ENCODE peak calls at places on chromosomes 12 and 14, in five cellular contexts. One of them, this sample, is unnamed.

GRCh38 chr12:110883251-110883650 is 36.5 kb downstream of the CCDC63 start:
- DNase-seq in GM13977: no peak
- DNase-seq in fibroblast of mammary gland: no peak
- DNase-seq in lower lobe of right lung: no peak
- DNase-seq in tibial artery: no peak
- DNase-seq in this sample: no peak

GRCh38 chr12:113252494-113252893 is 31.2 kb downstream of the TPCN1 start:
- DNase-seq in GM13977: no peak
- DNase-seq in fibroblast of mammary gland: no peak
- DNase-seq in lower lobe of right lung: no peak
- DNase-seq in tibial artery: no peak
- DNase-seq in this sample: no peak

GRCh38 chr14:85634205-85634604 is 104.3 kb downstream of the FLRT2 start:
- DNase-seq in GM13977: no peak
- DNase-seq in fibroblast of mammary gland: peak
- DNase-seq in lower lobe of right lung: no peak
- DNase-seq in tibial artery: no peak
- DNase-seq in this sample: no peak

GRCh38 chr12:124179936-124180605 is 114.8 kb upstream of the RFLNA start:
- DNase-seq in GM13977: no peak
- DNase-seq in fibroblast of mammary gland: no peak
- DNase-seq in lower lobe of right lung: no peak
- DNase-seq in tibial artery: no peak
- DNase-seq in this sample: no peak

GRCh38 chr12:47892819-47893218 is 12.0 kb downstream of the VDR start:
- DNase-seq in GM13977: no peak
- DNase-seq in fibroblast of mammary gland: peak
- DNase-seq in lower lobe of right lung: no peak
- DNase-seq in tibial artery: no peak
- DNase-seq in this sample: no peak

GRCh38 chr12:110431957-110432587 is 18.1 kb downstream of the ARPC3 start:
- DNase-seq in GM13977: no peak
- DNase-seq in fibroblast of mammary gland: no peak
- DNase-seq in lower lobe of right lung: no peak
- DNase-seq in tibial artery: no peak
- DNase-seq in this sample: no peak

GRCh38 chr12:39003541-39004160 is 98.3 kb upstream of the CPNE8 start:
- DNase-seq in GM13977: no peak
- DNase-seq in fibroblast of mammary gland: no peak
- DNase-seq in lower lobe of right lung: no peak
- DNase-seq in tibial artery: no peak
- DNase-seq in this sample: no peak

GRCh38 chr14:100730530-100730929 is 3.8 kb downstream of the DLK1 start:
- DNase-seq in GM13977: no peak
- DNase-seq in fibroblast of mammary gland: no peak
- DNase-seq in lower lobe of right lung: no peak
- DNase-seq in tibial artery: no peak
- DNase-seq in this sample: no peak

GRCh38 chr14:71474291-71474690 is 457.9 kb upstream of the RGS6 start:
- DNase-seq in GM13977: no peak
- DNase-seq in fibroblast of mammary gland: no peak
- DNase-seq in lower lobe of right lung: no peak
- DNase-seq in tibial artery: no peak
- DNase-seq in this sample: no peak

GRCh38 chr14:73722581-73722980 is 8.4 kb upstream of the PNMA1 start:
- DNase-seq in GM13977: no peak
- DNase-seq in fibroblast of mammary gland: no peak
- DNase-seq in lower lobe of right lung: no peak
- DNase-seq in tibial artery: peak
- DNase-seq in this sample: no peak

GRCh38 chr14:31937730-31938346 is 139.3 kb upstream of the ARHGAP5 start:
- DNase-seq in GM13977: peak
- DNase-seq in fibroblast of mammary gland: peak
- DNase-seq in lower lobe of right lung: no peak
- DNase-seq in tibial artery: no peak
- DNase-seq in this sample: peak

GRCh38 chr12:57727758-57728395 is 10.7 kb downstream of the AGAP2 start:
- DNase-seq in GM13977: peak
- DNase-seq in fibroblast of mammary gland: no peak
- DNase-seq in lower lobe of right lung: no peak
- DNase-seq in tibial artery: no peak
- DNase-seq in this sample: peak

GRCh38 chr12:50690923-50691322 is 73.0 kb upstream of the ATF1 start:
- DNase-seq in GM13977: no peak
- DNase-seq in fibroblast of mammary gland: peak
- DNase-seq in lower lobe of right lung: no peak
- DNase-seq in tibial artery: no peak
- DNase-seq in this sample: no peak

GRCh38 chr14:79668941-79669340 is 542.4 kb downstream of the DIO2 start:
- DNase-seq in GM13977: no peak
- DNase-seq in fibroblast of mammary gland: no peak
- DNase-seq in lower lobe of right lung: no peak
- DNase-seq in tibial artery: no peak
- DNase-seq in this sample: no peak

GRCh38 chr14:105439710-105440553 is 20.3 kb downstream of the MTA1 start:
- DNase-seq in GM13977: no peak
- DNase-seq in fibroblast of mammary gland: no peak
- DNase-seq in lower lobe of right lung: peak
- DNase-seq in tibial artery: no peak
- DNase-seq in this sample: no peak
- TF ChIP-seq CTCF in GM13977: no peak
- TF ChIP-seq CTCF in fibroblast of mammary gland: no peak
- TF ChIP-seq CTCF in lower lobe of right lung: no peak
- TF ChIP-seq CTCF in tibial artery: no peak
- TF ChIP-seq CTCF in this sample: no peak

GRCh38 chr14:91925727-91926121 is 21.8 kb downstream of the FBLN5 start:
- DNase-seq in GM13977: no peak
- DNase-seq in fibroblast of mammary gland: no peak
- DNase-seq in lower lobe of right lung: no peak
- DNase-seq in tibial artery: no peak
- DNase-seq in this sample: no peak

GRCh38 chr14:91926131-91926890 is 21.2 kb downstream of the FBLN5 start:
- DNase-seq in GM13977: no peak
- DNase-seq in fibroblast of mammary gland: no peak
- DNase-seq in lower lobe of right lung: no peak
- DNase-seq in tibial artery: no peak
- DNase-seq in this sample: no peak

GRCh38 chr14:91927800-91928199 is 19.7 kb downstream of the FBLN5 start:
- DNase-seq in GM13977: no peak
- DNase-seq in fibroblast of mammary gland: no peak
- DNase-seq in lower lobe of right lung: no peak
- DNase-seq in tibial artery: peak
- DNase-seq in this sample: no peak

GRCh38 chr14:91927216-91927615 is 20.3 kb downstream of the FBLN5 start:
- DNase-seq in GM13977: no peak
- DNase-seq in fibroblast of mammary gland: no peak
- DNase-seq in lower lobe of right lung: no peak
- DNase-seq in tibial artery: no peak
- DNase-seq in this sample: no peak

GRCh38 chr14:91924871-91925726 is 22.4 kb downstream of the FBLN5 start:
- DNase-seq in GM13977: no peak
- DNase-seq in fibroblast of mammary gland: peak
- DNase-seq in lower lobe of right lung: no peak
- DNase-seq in tibial artery: peak
- DNase-seq in this sample: no peak
- TF ChIP-seq CTCF in GM13977: no peak
- TF ChIP-seq CTCF in fibroblast of mammary gland: no peak
- TF ChIP-seq CTCF in lower lobe of right lung: no peak
- TF ChIP-seq CTCF in tibial artery: no peak
- TF ChIP-seq CTCF in this sample: no peak

GRCh38 chr12:78392918-78393317 is 471.7 kb upstream of the SYT1 start:
- DNase-seq in GM13977: no peak
- DNase-seq in fibroblast of mammary gland: peak
- DNase-seq in lower lobe of right lung: no peak
- DNase-seq in tibial artery: no peak
- DNase-seq in this sample: no peak
- TF ChIP-seq CTCF in GM13977: peak
- TF ChIP-seq CTCF in fibroblast of mammary gland: peak
- TF ChIP-seq CTCF in lower lobe of right lung: peak
- TF ChIP-seq CTCF in tibial artery: no peak
- TF ChIP-seq CTCF in this sample: no peak

GRCh38 chr14:50667491-50668007 is 557 bp downstream of the SAV1 start:
- DNase-seq in GM13977: no peak
- DNase-seq in fibroblast of mammary gland: no peak
- DNase-seq in lower lobe of right lung: no peak
- DNase-seq in tibial artery: peak
- DNase-seq in this sample: peak
- TF ChIP-seq CTCF in GM13977: peak
- TF ChIP-seq CTCF in fibroblast of mammary gland: no peak
- TF ChIP-seq CTCF in lower lobe of right lung: no peak
- TF ChIP-seq CTCF in tibial artery: no peak
- TF ChIP-seq CTCF in this sample: no peak

GRCh38 chr14:23887536-23887935 is 66.0 kb upstream of the DHRS4 start:
- DNase-seq in GM13977: no peak
- DNase-seq in fibroblast of mammary gland: no peak
- DNase-seq in lower lobe of right lung: no peak
- DNase-seq in tibial artery: no peak
- DNase-seq in this sample: no peak
- TF ChIP-seq CTCF in GM13977: no peak
- TF ChIP-seq CTCF in fibroblast of mammary gland: no peak
- TF ChIP-seq CTCF in lower lobe of right lung: no peak
- TF ChIP-seq CTCF in tibial artery: no peak
- TF ChIP-seq CTCF in this sample: no peak

GRCh38 chr12:101698782-101699347 is 1.4 kb downstream of the CHPT1 start:
- DNase-seq in GM13977: peak
- DNase-seq in fibroblast of mammary gland: peak
- DNase-seq in lower lobe of right lung: no peak
- DNase-seq in tibial artery: no peak
- DNase-seq in this sample: peak
- TF ChIP-seq CTCF in GM13977: peak
- TF ChIP-seq CTCF in fibroblast of mammary gland: peak
- TF ChIP-seq CTCF in lower lobe of right lung: no peak
- TF ChIP-seq CTCF in tibial artery: no peak
- TF ChIP-seq CTCF in this sample: peak

GRCh38 chr12:7907009-7907408 is 29.0 kb downstream of the SLC2A3 start:
- DNase-seq in GM13977: no peak
- DNase-seq in fibroblast of mammary gland: peak
- DNase-seq in lower lobe of right lung: no peak
- DNase-seq in tibial artery: no peak
- DNase-seq in this sample: peak
- TF ChIP-seq CTCF in GM13977: no peak
- TF ChIP-seq CTCF in fibroblast of mammary gland: peak
- TF ChIP-seq CTCF in lower lobe of right lung: peak
- TF ChIP-seq CTCF in tibial artery: no peak
- TF ChIP-seq CTCF in this sample: peak

GRCh38 chr14:96585672-96586013 is 83.5 kb downstream of the PAPOLA start:
- DNase-seq in GM13977: peak
- DNase-seq in fibroblast of mammary gland: no peak
- DNase-seq in lower lobe of right lung: no peak
- DNase-seq in tibial artery: no peak
- DNase-seq in this sample: peak

GRCh38 chr14:96584907-96585671 is 82.9 kb downstream of the PAPOLA start:
- DNase-seq in GM13977: no peak
- DNase-seq in fibroblast of mammary gland: no peak
- DNase-seq in lower lobe of right lung: no peak
- DNase-seq in tibial artery: no peak
- DNase-seq in this sample: peak

GRCh38 chr14:96582995-96583394 is 80.8 kb downstream of the PAPOLA start:
- DNase-seq in GM13977: peak
- DNase-seq in fibroblast of mammary gland: no peak
- DNase-seq in lower lobe of right lung: no peak
- DNase-seq in tibial artery: no peak
- DNase-seq in this sample: peak

GRCh38 chr14:96583605-96584041 is 81.4 kb downstream of the PAPOLA start:
- DNase-seq in GM13977: no peak
- DNase-seq in fibroblast of mammary gland: no peak
- DNase-seq in lower lobe of right lung: no peak
- DNase-seq in tibial artery: no peak
- DNase-seq in this sample: no peak

GRCh38 chr14:96584199-96584906 is 82.2 kb downstream of the PAPOLA start:
- DNase-seq in GM13977: peak
- DNase-seq in fibroblast of mammary gland: peak
- DNase-seq in lower lobe of right lung: no peak
- DNase-seq in tibial artery: no peak
- DNase-seq in this sample: peak
- TF ChIP-seq CTCF in GM13977: peak
- TF ChIP-seq CTCF in fibroblast of mammary gland: peak
- TF ChIP-seq CTCF in lower lobe of right lung: peak
- TF ChIP-seq CTCF in tibial artery: no peak
- TF ChIP-seq CTCF in this sample: peak

GRCh38 chr14:90111895-90112534 is 50.2 kb downstream of the KCNK13 start:
- DNase-seq in GM13977: no peak
- DNase-seq in fibroblast of mammary gland: peak
- DNase-seq in lower lobe of right lung: no peak
- DNase-seq in tibial artery: no peak
- DNase-seq in this sample: no peak

GRCh38 chr14:90115780-90116179 is 54.0 kb downstream of the KCNK13 start:
- DNase-seq in GM13977: no peak
- DNase-seq in fibroblast of mammary gland: no peak
- DNase-seq in lower lobe of right lung: no peak
- DNase-seq in tibial artery: no peak
- DNase-seq in this sample: no peak

GRCh38 chr14:90109858-90110257 is 48.1 kb downstream of the KCNK13 start:
- DNase-seq in GM13977: no peak
- DNase-seq in fibroblast of mammary gland: no peak
- DNase-seq in lower lobe of right lung: no peak
- DNase-seq in tibial artery: no peak
- DNase-seq in this sample: no peak

GRCh38 chr14:90116444-90116843 is 54.6 kb downstream of the KCNK13 start:
- DNase-seq in GM13977: no peak
- DNase-seq in fibroblast of mammary gland: no peak
- DNase-seq in lower lobe of right lung: no peak
- DNase-seq in tibial artery: no peak
- DNase-seq in this sample: no peak

GRCh38 chr14:90114554-90114953 is 52.8 kb downstream of the KCNK13 start:
- DNase-seq in GM13977: no peak
- DNase-seq in fibroblast of mammary gland: no peak
- DNase-seq in lower lobe of right lung: no peak
- DNase-seq in tibial artery: no peak
- DNase-seq in this sample: no peak
- TF ChIP-seq CTCF in GM13977: no peak
- TF ChIP-seq CTCF in fibroblast of mammary gland: peak
- TF ChIP-seq CTCF in lower lobe of right lung: no peak
- TF ChIP-seq CTCF in tibial artery: no peak
- TF ChIP-seq CTCF in this sample: no peak

This sample was measured in GM10248.